ENCODE peak calls at places on chromosome 18, in ten cellular contexts. One of them, this sample, is unnamed.

GRCh38 chr18:59639821-59640220 is 57.4 kb downstream of the CCBE1 start:
- DNase-seq in GM23338: no peak
- DNase-seq in CD8-positive, alpha-beta T cell: no peak
- DNase-seq in WTC11: no peak
- DNase-seq in activated gamma-delta T cell: no peak
- DNase-seq in astrocyte of the hippocampus: no peak
- DNase-seq in memory B cell: no peak
- DNase-seq in fibroblast of the conjunctiva: no peak
- DNase-seq in AG20443: no peak
- DNase-seq in tibial artery: no peak
- DNase-seq in this sample: no peak

GRCh38 chr18:9173770-9174233 is 37.2 kb downstream of the ANKRD12 start:
- DNase-seq in tibial artery: no peak
- DNase-seq in memory B cell: no peak
- DNase-seq in CD8-positive, alpha-beta T cell: no peak
- DNase-seq in fibroblast of the conjunctiva: no peak
- DNase-seq in WTC11: no peak
- DNase-seq in activated gamma-delta T cell: no peak
- DNase-seq in astrocyte of the hippocampus: no peak
- DNase-seq in GM23338: no peak
- DNase-seq in AG20443: no peak
- DNase-seq in this sample: no peak

GRCh38 chr18:12403601-12404506 is 3.9 kb upstream of the PRELID3A start:
- DNase-seq in tibial artery: no peak
- DNase-seq in fibroblast of the conjunctiva: peak
- DNase-seq in CD8-positive, alpha-beta T cell: no peak
- DNase-seq in memory B cell: no peak
- DNase-seq in WTC11: no peak
- DNase-seq in GM23338: no peak
- DNase-seq in astrocyte of the hippocampus: peak
- DNase-seq in activated gamma-delta T cell: no peak
- DNase-seq in AG20443: peak
- DNase-seq in this sample: no peak

GRCh38 chr18:61574665-61575064 is 241.4 kb downstream of the CDH20 start:
- DNase-seq in WTC11: no peak
- DNase-seq in AG20443: no peak
- DNase-seq in astrocyte of the hippocampus: peak
- DNase-seq in memory B cell: no peak
- DNase-seq in tibial artery: no peak
- DNase-seq in activated gamma-delta T cell: no peak
- DNase-seq in GM23338: no peak
- DNase-seq in fibroblast of the conjunctiva: no peak
- DNase-seq in CD8-positive, alpha-beta T cell: no peak
- DNase-seq in this sample: no peak

GRCh38 chr18:77062518-77063003 is 70.0 kb downstream of the MBP start:
- DNase-seq in fibroblast of the conjunctiva: no peak
- DNase-seq in activated gamma-delta T cell: no peak
- DNase-seq in WTC11: no peak
- DNase-seq in CD8-positive, alpha-beta T cell: peak
- DNase-seq in astrocyte of the hippocampus: peak
- DNase-seq in tibial artery: no peak
- DNase-seq in memory B cell: peak
- DNase-seq in GM23338: no peak
- DNase-seq in AG20443: no peak
- DNase-seq in this sample: peak

GRCh38 chr18:10035306-10035991 is 121.6 kb downstream of the VAPA start:
- DNase-seq in activated gamma-delta T cell: no peak
- DNase-seq in memory B cell: no peak
- DNase-seq in CD8-positive, alpha-beta T cell: no peak
- DNase-seq in fibroblast of the conjunctiva: no peak
- DNase-seq in WTC11: no peak
- DNase-seq in GM23338: no peak
- DNase-seq in astrocyte of the hippocampus: no peak
- DNase-seq in tibial artery: no peak
- DNase-seq in AG20443: peak
- DNase-seq in this sample: no peak

GRCh38 chr18:75041586-75041985 is 167.4 kb downstream of the PTGR3 start:
- DNase-seq in activated gamma-delta T cell: no peak
- DNase-seq in memory B cell: no peak
- DNase-seq in tibial artery: no peak
- DNase-seq in fibroblast of the conjunctiva: peak
- DNase-seq in astrocyte of the hippocampus: peak
- DNase-seq in GM23338: peak
- DNase-seq in AG20443: peak
- DNase-seq in WTC11: no peak
- DNase-seq in CD8-positive, alpha-beta T cell: no peak
- DNase-seq in this sample: no peak

GRCh38 chr18:74473976-74474375 is 16.9 kb upstream of the DIPK1C start:
- DNase-seq in activated gamma-delta T cell: no peak
- DNase-seq in memory B cell: no peak
- DNase-seq in tibial artery: no peak
- DNase-seq in AG20443: no peak
- DNase-seq in GM23338: no peak
- DNase-seq in astrocyte of the hippocampus: no peak
- DNase-seq in WTC11: no peak
- DNase-seq in fibroblast of the conjunctiva: no peak
- DNase-seq in CD8-positive, alpha-beta T cell: no peak
- DNase-seq in this sample: no peak

GRCh38 chr18:76357174-76357573 is 137.9 kb downstream of the ZNF516 start:
- DNase-seq in WTC11: no peak
- DNase-seq in memory B cell: no peak
- DNase-seq in astrocyte of the hippocampus: no peak
- DNase-seq in fibroblast of the conjunctiva: no peak
- DNase-seq in CD8-positive, alpha-beta T cell: no peak
- DNase-seq in activated gamma-delta T cell: no peak
- DNase-seq in GM23338: no peak
- DNase-seq in tibial artery: no peak
- DNase-seq in AG20443: no peak
- DNase-seq in this sample: no peak

GRCh38 chr18:22913861-22914260 is 19.3 kb upstream of the RBBP8 start:
- DNase-seq in astrocyte of the hippocampus: no peak
- DNase-seq in WTC11: peak
- DNase-seq in tibial artery: no peak
- DNase-seq in CD8-positive, alpha-beta T cell: no peak
- DNase-seq in activated gamma-delta T cell: no peak
- DNase-seq in GM23338: peak
- DNase-seq in fibroblast of the conjunctiva: no peak
- DNase-seq in memory B cell: no peak
- DNase-seq in AG20443: no peak
- DNase-seq in this sample: no peak

GRCh38 chr18:44922968-44923367 is 242.3 kb downstream of the SETBP1 start:
- DNase-seq in GM23338: no peak
- DNase-seq in memory B cell: no peak
- DNase-seq in WTC11: no peak
- DNase-seq in AG20443: no peak
- DNase-seq in tibial artery: no peak
- DNase-seq in CD8-positive, alpha-beta T cell: no peak
- DNase-seq in fibroblast of the conjunctiva: no peak
- DNase-seq in astrocyte of the hippocampus: no peak
- DNase-seq in activated gamma-delta T cell: no peak
- DNase-seq in this sample: no peak

GRCh38 chr18:44388347-44388746 is 292.3 kb upstream of the SETBP1 start:
- DNase-seq in activated gamma-delta T cell: no peak
- DNase-seq in astrocyte of the hippocampus: no peak
- DNase-seq in fibroblast of the conjunctiva: no peak
- DNase-seq in AG20443: no peak
- DNase-seq in tibial artery: no peak
- DNase-seq in WTC11: no peak
- DNase-seq in CD8-positive, alpha-beta T cell: no peak
- DNase-seq in GM23338: no peak
- DNase-seq in memory B cell: no peak
- DNase-seq in this sample: no peak

GRCh38 chr18:54938506-54938905 is 20.8 kb downstream of the CCDC68 start:
- DNase-seq in memory B cell: no peak
- DNase-seq in tibial artery: no peak
- DNase-seq in AG20443: no peak
- DNase-seq in fibroblast of the conjunctiva: no peak
- DNase-seq in GM23338: no peak
- DNase-seq in astrocyte of the hippocampus: no peak
- DNase-seq in WTC11: no peak
- DNase-seq in activated gamma-delta T cell: no peak
- DNase-seq in CD8-positive, alpha-beta T cell: no peak
- DNase-seq in this sample: no peak

GRCh38 chr18:9810994-9811393 is 74.8 kb upstream of the TXNDC2 start:
- DNase-seq in CD8-positive, alpha-beta T cell: no peak
- DNase-seq in astrocyte of the hippocampus: no peak
- DNase-seq in AG20443: no peak
- DNase-seq in GM23338: peak
- DNase-seq in memory B cell: no peak
- DNase-seq in tibial artery: no peak
- DNase-seq in WTC11: peak
- DNase-seq in activated gamma-delta T cell: no peak
- DNase-seq in fibroblast of the conjunctiva: no peak
- DNase-seq in this sample: no peak

GRCh38 chr18:8140841-8141501 is 468.3 kb upstream of the RAB12 start:
- DNase-seq in tibial artery: no peak
- DNase-seq in fibroblast of the conjunctiva: peak
- DNase-seq in CD8-positive, alpha-beta T cell: no peak
- DNase-seq in GM23338: peak
- DNase-seq in AG20443: peak
- DNase-seq in WTC11: no peak
- DNase-seq in astrocyte of the hippocampus: no peak
- DNase-seq in memory B cell: no peak
- DNase-seq in activated gamma-delta T cell: no peak
- DNase-seq in this sample: no peak

GRCh38 chr18:60047556-60047955 is 147.8 kb downstream of the PMAIP1 start:
- DNase-seq in CD8-positive, alpha-beta T cell: no peak
- DNase-seq in AG20443: no peak
- DNase-seq in astrocyte of the hippocampus: no peak
- DNase-seq in activated gamma-delta T cell: no peak
- DNase-seq in tibial artery: no peak
- DNase-seq in WTC11: no peak
- DNase-seq in GM23338: no peak
- DNase-seq in fibroblast of the conjunctiva: no peak
- DNase-seq in memory B cell: no peak
- DNase-seq in this sample: no peak